ENCODE peak calls at places on chromosomes 5 and 9, in seven cellular contexts. U, P, I, X, L, N and E are unnamed samples.

GRCh38 chr5:5314626-5315025 is 107.9 kb upstream of the ICE1 start:
- DNase-seq in U (no peak), N (no peak), P (no peak), L (no peak), X (no peak), I (no peak), E (no peak)

GRCh38 chr9:114893221-114893620 is 37.2 kb downstream of the TNFSF8 start:
- DNase-seq in P (no peak), I (no peak), L (no peak), X (no peak), N (no peak), U (no peak), E (no peak)

GRCh38 chr5:107389130-107389553 is 281.6 kb downstream of the EFNA5 start:
- DNase-seq in U (peak; percentile 45), N (no peak), X (peak; percentile 1), L (peak; percentile 82), I (peak; percentile 63), P (no peak), E (no peak)

GRCh38 chr5:167049771-167050567 is 1241.5 kb upstream of the WWC1 start:
- DNase-seq in U (no peak), N (no peak), I (no peak), P (no peak), X (no peak), L (no peak), E (no peak)

GRCh38 chr9:5326893-5327548 is 12.7 kb downstream of the RLN1 start:
- DNase-seq in U (no peak), X (no peak), N (no peak), L (peak; percentile 7), I (no peak), P (peak; percentile 79), E (no peak)

GRCh38 chr5:111480346-111480745 is 32.0 kb downstream of the STARD4 start:
- DNase-seq in U (no peak), P (no peak), N (no peak), I (no peak), X (no peak), L (no peak), E (no peak)

GRCh38 chr5:83029912-83030311 is 47.3 kb downstream of the TMEM167A start:
- DNase-seq in X (peak; percentile 74), P (no peak), N (no peak), U (no peak), L (peak; percentile 66), I (no peak), E (no peak)

GRCh38 chr5:73179730-73180129 is 6.7 kb downstream of the TMEM174 start:
- DNase-seq in U (no peak), P (no peak), N (no peak), I (no peak), X (no peak), L (no peak), E (no peak)

GRCh38 chr5:40405985-40406384 is 273.7 kb upstream of the PTGER4 start:
- DNase-seq in I (no peak), P (no peak), X (no peak), U (no peak), N (no peak), L (peak; percentile 50), E (no peak)

GRCh38 chr9:99466104-99466503 is 244.0 kb downstream of the SEC61B start:
- DNase-seq in X (no peak), U (no peak), I (no peak), L (no peak), N (no peak), P (no peak), E (no peak)

GRCh38 chr9:6598249-6598725 is 47.2 kb downstream of the GLDC start:
- DNase-seq in L (no peak), U (peak; percentile 87), X (no peak), I (no peak), P (no peak), N (no peak), E (no peak)

GRCh38 chr9:125747765-125748510 is 765 bp downstream of the PBX3 start:
- DNase-seq in X (no peak), N (peak; percentile 44), L (peak; percentile 27), U (peak; percentile 70), P (peak; percentile 82), I (peak; percentile 22), E (peak; percentile 75)

GRCh38 chr5:141960018-141960417 is 2.0 kb upstream of the PCDH12 start:
- DNase-seq in X (no peak), L (no peak), N (no peak), P (no peak), I (peak; percentile 63), U (peak; percentile 3), E (no peak)
- TF ChIP-seq CTCF in X (peak; percentile 49), L (peak; percentile 35), N (no peak), P (peak; percentile 28), I (peak; percentile 72), U (peak; percentile 25), E (peak; percentile 31)

DNA sequence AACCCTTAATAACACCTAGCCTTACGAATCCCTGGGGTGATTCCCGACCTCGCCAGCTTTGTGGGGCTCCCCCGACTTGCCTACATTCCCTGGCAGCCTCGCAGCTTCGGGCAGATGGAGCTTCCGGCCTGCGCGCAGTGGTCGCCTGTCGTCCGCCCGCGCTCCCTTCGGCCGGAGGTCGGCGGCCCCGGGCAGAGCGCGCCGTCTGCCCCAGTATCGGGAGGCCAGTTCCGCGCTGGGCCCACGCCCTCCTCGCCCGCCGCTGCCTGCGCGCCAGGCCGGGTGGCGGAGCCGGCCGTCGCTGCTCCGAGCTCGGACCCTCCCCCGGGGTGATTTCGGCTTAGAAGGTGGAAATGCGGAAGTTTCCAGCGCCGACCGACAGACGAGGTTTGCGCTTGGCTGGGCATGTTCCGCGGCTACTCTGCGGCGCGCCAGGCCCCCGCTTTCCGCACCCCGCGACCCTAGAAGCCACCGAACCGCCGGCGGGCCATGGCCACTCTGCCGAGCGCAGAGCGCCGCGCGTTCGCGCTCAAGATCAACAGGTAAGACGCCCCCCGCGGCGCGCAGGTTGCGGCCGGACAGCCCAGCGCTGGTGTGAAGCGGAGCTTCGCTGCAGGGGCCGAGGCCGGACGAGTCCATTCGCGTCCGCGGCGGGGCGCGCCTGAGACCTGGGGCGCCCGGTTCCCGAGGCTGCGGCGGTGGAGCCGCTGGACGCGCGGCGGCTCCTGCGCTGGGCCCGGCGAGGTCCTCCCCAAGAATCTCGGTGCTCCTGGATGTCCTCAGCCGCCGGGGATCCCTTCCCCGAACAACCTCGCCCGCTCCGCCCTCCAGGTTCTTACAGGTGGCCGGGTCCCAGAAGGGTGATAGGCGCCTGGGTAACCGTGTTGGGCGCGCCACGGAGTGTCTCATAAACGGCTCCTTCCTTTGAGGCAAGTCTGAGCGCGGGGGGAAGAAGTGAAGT is at the start of gene DOCK8:
- DNase-seq in L (peak; percentile 26), N (peak; percentile 43), U (peak; percentile 89), I (peak; percentile 48), X (no peak), P (peak; percentile 94), E (peak; percentile 80)
- TF ChIP-seq CTCF in L (no peak), N (peak; percentile 50), U (peak; percentile 63), I (peak; percentile 38), X (no peak), P (peak; percentile 56), E (peak; percentile 58)

GRCh38 chr5:174910245-174910737 is 185.9 kb downstream of the MSX2 start:
- DNase-seq in X (no peak), U (peak; percentile 79), N (peak; percentile 82), P (peak; percentile 77), I (peak; percentile 60), L (peak; percentile 57), E (peak; percentile 85)
- TF ChIP-seq CTCF in X (peak; percentile 84), U (peak; percentile 71), N (peak; percentile 85), P (peak; percentile 91), I (peak; percentile 85), L (peak; percentile 90), E (peak; percentile 93)

DNA sequence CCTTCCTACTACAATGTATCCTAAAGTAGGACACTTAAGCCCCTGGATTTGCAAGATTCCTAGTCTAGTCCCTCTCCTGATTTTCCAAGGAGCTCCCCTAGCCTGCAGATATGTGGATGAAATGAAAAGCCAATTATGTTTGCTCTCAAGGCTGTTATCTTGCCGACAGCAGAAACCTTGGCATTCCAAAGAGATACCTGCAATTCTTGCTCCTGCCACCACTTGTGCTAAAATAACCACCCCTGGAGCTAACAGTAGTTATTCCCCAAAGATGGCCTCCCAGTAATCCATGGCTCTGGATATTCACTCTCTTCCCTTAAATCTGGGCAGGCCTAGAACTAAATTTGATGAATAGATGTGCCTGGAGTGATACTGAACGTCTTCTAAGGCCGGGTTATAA is 156.0 kb upstream of the SLC44A1 start:
- DNase-seq in P (no peak), U (no peak), N (no peak), L (no peak), I (no peak), X (no peak), E (no peak)
- TF ChIP-seq CTCF in P (no peak), U (no peak), N (no peak), L (no peak), I (no peak), X (no peak), E (no peak)